ENCODE peak calls at places on chromosome 3, in five cellular contexts. K is CD8-positive, alpha-beta memory T cell; H is HuH-7.5; Z is H9; S is activated naive CD4-positive, alpha-beta T cell treated with anti-CD3 and anti-CD28 coated beads, Interleukin-2, amount 50 U/mL, for 72 hours. A is an unnamed sample.

GRCh38 chr3:27568393-27568792 is 84.2 kb upstream of the SLC4A7 start:
- DNase-seq in K (no peak), H (no peak), Z (no peak), S (no peak), A (no peak)

GRCh38 chr3:182711261-182711683 is 82.0 kb upstream of the ATP11B start:
- DNase-seq in K (no peak), H (no peak), Z (no peak), S (no peak), A (peak; percentile 59)

GRCh38 chr3:49531715-49532114 is 22.6 kb upstream of the BSN start:
- DNase-seq in K (no peak), H (no peak), Z (no peak), S (no peak), A (no peak)

GRCh38 chr3:131174752-131175151 is 148.1 kb downstream of the NEK11 start:
- DNase-seq in K (peak; percentile 24), H (no peak), Z (no peak), S (no peak), A (no peak)

GRCh38 chr3:53129344-53129743 is 891 bp downstream of the RFT1 start:
- DNase-seq in K (no peak), H (no peak), Z (no peak), S (no peak), A (no peak)

GRCh38 chr3:52973806-52974205 is 72.1 kb downstream of the SFMBT1 start:
- DNase-seq in K (no peak), H (no peak), Z (no peak), S (no peak), A (no peak)

GRCh38 chr3:25537476-25537875 is 109.4 kb downstream of the RARB start:
- DNase-seq in K (no peak), H (no peak), Z (no peak), S (no peak), A (no peak)

GRCh38 chr3:29285356-29286070 is 4.6 kb downstream of the RBMS3 start:
- DNase-seq in K (no peak), H (no peak), Z (no peak), S (no peak), A (no peak)

GRCh38 chr3:14457999-14458398 is 55.6 kb downstream of the SLC6A6 start:
- DNase-seq in K (no peak), H (no peak), Z (peak; percentile 78), S (no peak), A (no peak)

GRCh38 chr3:170689218-170689874 is 103.5 kb upstream of the SLC7A14 start:
- DNase-seq in K (no peak), H (no peak), Z (peak; percentile 81), S (no peak), A (no peak)

GRCh38 chr3:30078736-30079135 is 527.7 kb upstream of the TGFBR2 start:
- DNase-seq in K (no peak), H (no peak), Z (no peak), S (no peak), A (no peak)

GRCh38 chr3:42180901-42181300 is 85.1 kb downstream of the CCK start:
- DNase-seq in K (no peak), H (no peak), Z (no peak), S (no peak), A (peak; percentile 46)

GRCh38 chr3:46564190-46565112 is 1.7 kb downstream of the LRRC2 start:
- DNase-seq in K (no peak), H (no peak), Z (no peak), S (no peak), A (no peak)

GRCh38 chr3:123158330-123158729 is 43.4 kb upstream of the SEC22A start:
- DNase-seq in K (no peak), H (no peak), Z (peak; percentile 7), S (no peak), A (no peak)

GRCh38 chr3:191170097-191170496 is 28.9 kb upstream of the OSTN start:
- DNase-seq in K (no peak), H (no peak), Z (no peak), S (no peak), A (no peak)

GRCh38 chr3:57151021-57151449 is 14.1 kb downstream of the IL17RD start:
- DNase-seq in K (no peak), H (no peak), Z (no peak), S (no peak), A (no peak)

GRCh38 chr3:123757281-123757940 is 126.7 kb downstream of the MYLK start:
- DNase-seq in K (no peak), H (no peak), Z (no peak), S (no peak), A (no peak)

GRCh38 chr3:13563911-13564310 is 15.0 kb downstream of the FBLN2 start:
- DNase-seq in K (no peak), H (no peak), Z (no peak), S (no peak), A (no peak)

GRCh38 chr3:179452166-179452544 is 885 bp upstream of the GNB4 start:
- DNase-seq in K (no peak), H (no peak), Z (no peak), S (no peak), A (no peak)

GRCh38 chr3:186220365-186220764 is 111.5 kb upstream of the ETV5 start:
- DNase-seq in K (no peak), H (no peak), Z (no peak), S (peak; percentile 20), A (no peak)

GRCh38 chr3:190172751-190173150 is 52.1 kb upstream of the P3H2 start:
- DNase-seq in K (no peak), H (no peak), Z (no peak), S (no peak), A (no peak)

GRCh38 chr3:149653136-149653535 is 4.7 kb downstream of the WWTR1 start:
- DNase-seq in K (no peak), H (no peak), Z (no peak), S (no peak), A (no peak)

GRCh38 chr3:118089563-118089962 is 945.1 kb downstream of the IGSF11 start:
- DNase-seq in K (no peak), H (no peak), Z (no peak), S (no peak), A (no peak)

GRCh38 chr3:177597325-177598109 is 400.2 kb upstream of the TBL1XR1 start:
- DNase-seq in K (peak; percentile 56), H (no peak), Z (no peak), S (peak; percentile 14), A (no peak)

GRCh38 chr3:125032100-125032643 is 23.6 kb downstream of the HEG1 start:
- DNase-seq in K (no peak), H (no peak), Z (peak; percentile 49), S (no peak), A (peak; percentile 70)

GRCh38 chr3:53161820-53162671 is 1.0 kb downstream of the PRKCD start:
- DNase-seq in K (peak; percentile 36), H (peak; percentile 22), Z (peak; percentile 47), S (peak; percentile 40), A (no peak)

GRCh38 chr3:34238407-34238806 is 440.0 kb downstream of the PDCD6IP start:
- DNase-seq in K (no peak), H (no peak), Z (no peak), S (no peak), A (no peak)

GRCh38 chr3:153284282-153284938 is 122.4 kb downstream of the RAP2B start:
- DNase-seq in K (peak; percentile 12), H (no peak), Z (no peak), S (peak; percentile 13), A (peak; percentile 10)

GRCh38 chr3:148178508-148178907 is 519.2 kb upstream of the AGTR1 start:
- DNase-seq in K (no peak), H (no peak), Z (no peak), S (no peak), A (peak; percentile 1)

GRCh38 chr3:186149319-186149718 is 40.4 kb upstream of the ETV5 start:
- DNase-seq in K (no peak), H (no peak), Z (no peak), S (no peak), A (no peak)